ENCODE peak calls at places on chromosomes 16 and 17, in four cellular contexts. C is OCI-LY7, B is AG10803, J is lower lobe of right lung. O is an unnamed sample.

GRCh38 chr16:65200857-65201256 is 79.0 kb upstream of the CDH11 start:
- DNase-seq in C (no peak), J (no peak), B (peak), O (no peak)

GRCh38 chr17:2067048-2067452 is 12.1 kb downstream of the HIC1 start:
- DNase-seq in J (no peak), B (no peak), C (no peak), O (no peak)

GRCh38 chr17:43880420-43880991 is 26.8 kb downstream of the MPP2 start:
- DNase-seq in J (peak), B (peak), C (peak), O (no peak)

GRCh38 chr16:4426021-4426684 is 485 bp downstream of the DNAJA3 start:
- DNase-seq in B (no peak), J (no peak), C (peak), O (no peak)

GRCh38 chr17:2704031-2704889 is 7.3 kb downstream of the CLUH start:
- DNase-seq in J (peak), B (no peak), C (no peak), O (no peak)

GRCh38 chr16:67543582-67543981 is 15.0 kb downstream of the RIPOR1 start:
- DNase-seq in J (peak), B (no peak), C (no peak), O (no peak)

GRCh38 chr16:8646271-8646670 is 24.8 kb downstream of the METTL22 start:
- DNase-seq in B (no peak), J (no peak), C (no peak), O (no peak)

GRCh38 chr16:74448990-74449389 is 27.7 kb upstream of the CLEC18B start:
- DNase-seq in C (no peak), B (peak), J (no peak), O (peak)

GRCh38 chr16:85423186-85423550 is 190.0 kb upstream of the GSE1 start:
- DNase-seq in J (no peak), B (no peak), C (no peak), O (no peak)

GRCh38 chr17:68375566-68375965 is 81.7 kb downstream of the WIPI1 start:
- DNase-seq in B (no peak), J (no peak), C (no peak), O (no peak)

GRCh38 chr16:12258806-12259205 is 282.3 kb downstream of the SNX29 start:
- DNase-seq in J (no peak), C (no peak), B (no peak), O (no peak)

GRCh38 chr16:66408181-66409048 is 18.7 kb upstream of the BEAN1 start:
- DNase-seq in B (peak), C (peak), J (no peak), O (no peak)

GRCh38 chr16:85029413-85029794 is 1.8 kb downstream of the KIAA0513 start:
- DNase-seq in C (no peak), B (peak), J (no peak), O (no peak)

GRCh38 chr17:21300601-21301571 is 16.4 kb downstream of the MAP2K3 start:
- DNase-seq in C (no peak), B (no peak), J (peak), O (no peak)

GRCh38 chr17:34711646-34712045 is 132.3 kb downstream of the TMEM132E start:
- DNase-seq in C (no peak), B (no peak), J (no peak), O (no peak)

GRCh38 chr16:24054649-24055560 is 201.2 kb upstream of the CACNG3 start:
- DNase-seq in J (no peak), C (no peak), B (no peak), O (no peak)

GRCh38 chr17:76561799-76562268 is 22.0 kb downstream of the PRCD start:
- DNase-seq in C (no peak), J (no peak), B (peak), O (no peak)

GRCh38 chr16:66979011-66979717 is 9.2 kb upstream of the CES4A start:
- DNase-seq in J (peak), C (no peak), B (peak), O (no peak)

GRCh38 chr16:55478827-55479559 is at the start of gene MMP2:
- DNase-seq in B (peak), C (no peak), J (peak), O (no peak)

GRCh38 chr17:61757168-61757567 is 106.2 kb downstream of the BRIP1 start:
- DNase-seq in B (no peak), C (peak), J (no peak), O (no peak)

GRCh38 chr16:30767767-30768465 is 5.8 kb downstream of the RNF40 start:
- DNase-seq in B (no peak), J (peak), C (peak), O (no peak)

GRCh38 chr17:72726936-72727335 is 365.6 kb downstream of the SLC39A11 start:
- DNase-seq in J (no peak), B (no peak), C (peak), O (no peak)

GRCh38 chr16:12290165-12290564 is 313.6 kb downstream of the SNX29 start:
- DNase-seq in J (no peak), B (no peak), C (peak), O (no peak)

GRCh38 chr16:56941856-56942331 is 10.0 kb downstream of the HERPUD1 start:
- DNase-seq in B (no peak), J (no peak), C (no peak), O (no peak)

GRCh38 chr16:68519225-68519745 is 19.8 kb upstream of the ZFP90 start:
- DNase-seq in C (no peak), B (no peak), J (no peak), O (no peak)

GRCh38 chr16:19153876-19154275 is 14.2 kb upstream of the SYT17 start:
- DNase-seq in C (peak), J (no peak), B (no peak), O (no peak)

GRCh38 chr16:58378401-58378800 is 13.9 kb upstream of the GINS3 start:
- DNase-seq in J (no peak), B (no peak), C (no peak), O (no peak)

GRCh38 chr17:16492613-16493290 is 759 bp upstream of the LRRC75A start:
- DNase-seq in C (no peak), B (no peak), J (no peak), O (no peak)

GRCh38 chr17:50689956-50690886 is 17.5 kb downstream of the ANKRD40 start:
- DNase-seq in C (no peak), B (no peak), J (no peak), O (no peak)

GRCh38 chr16:55021595-55022475 is 91.2 kb downstream of the IRX5 start:
- DNase-seq in J (no peak), B (peak), C (no peak), O (peak)

GRCh38 chr16:49788505-49788904 is 67.4 kb downstream of the ZNF423 start:
- DNase-seq in J (no peak), B (no peak), C (no peak), O (no peak)

GRCh38 chr17:27466748-27467375 is 10.6 kb downstream of the KSR1 start:
- DNase-seq in C (no peak), B (no peak), J (peak), O (no peak)

DNA sequence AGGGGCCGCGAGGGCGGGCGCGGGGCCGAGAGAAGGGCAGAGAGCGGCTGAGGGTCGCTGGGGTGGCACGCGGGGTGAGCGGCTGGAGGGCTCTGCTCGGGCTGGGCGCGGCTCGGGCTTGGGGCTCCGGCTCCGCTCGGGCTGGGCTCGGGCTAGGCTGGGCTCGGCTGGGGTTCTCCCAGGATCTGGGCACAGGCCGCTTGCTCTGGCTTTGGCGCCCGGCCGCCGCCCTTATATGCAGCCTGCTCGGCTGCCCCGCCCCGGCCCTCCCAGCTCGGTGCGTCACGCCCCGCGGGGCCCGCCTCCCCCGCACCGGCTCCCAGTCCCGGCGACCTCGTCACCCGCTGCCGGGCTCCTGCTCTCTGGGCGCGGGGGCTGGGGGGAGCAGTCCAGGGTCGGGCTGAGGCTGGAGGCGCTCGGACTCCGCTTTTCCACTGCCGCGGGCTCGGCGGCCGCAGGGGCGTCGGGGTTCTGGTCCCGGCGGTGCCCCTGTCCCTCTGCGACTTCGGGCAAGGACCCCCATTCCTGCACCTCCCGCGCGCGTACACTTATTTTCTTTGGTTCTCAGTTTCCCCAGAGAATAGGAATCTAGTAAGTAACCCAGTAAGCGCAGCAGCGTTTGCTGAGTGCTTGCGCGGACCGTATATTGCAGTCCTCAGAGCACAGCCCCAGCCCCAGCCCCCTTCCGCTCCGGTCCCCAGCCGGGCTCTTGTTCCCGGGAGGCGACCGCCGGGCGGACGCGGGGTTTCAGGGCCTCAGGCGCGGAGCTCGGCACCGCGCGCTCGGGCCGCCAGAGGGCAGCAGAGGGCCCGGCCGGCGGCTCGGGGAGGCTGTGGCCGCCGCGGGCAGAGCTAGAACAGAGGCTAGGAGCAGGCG is at the start of gene RASD1:
- DNase-seq in B (peak), J (peak), C (peak), O (peak)
- TF ChIP-seq CTCF in B (peak), J (peak), C (peak), O (peak)

GRCh38 chr17:74431568-74432483 is at the start of gene GPRC5C:
- DNase-seq in C (no peak), J (peak), B (no peak), O (no peak)

GRCh38 chr17:74430706-74431567 is 951 bp upstream of the GPRC5C start:
- DNase-seq in C (no peak), J (peak), B (peak), O (no peak)

GRCh38 chr17:74432484-74433391 is 850 bp downstream of the GPRC5C start:
- DNase-seq in B (no peak), J (no peak), C (no peak), O (no peak)

GRCh38 chr17:74429604-74430384 is 2.1 kb upstream of the GPRC5C start:
- DNase-seq in B (no peak), C (no peak), J (peak), O (no peak)

DNA sequence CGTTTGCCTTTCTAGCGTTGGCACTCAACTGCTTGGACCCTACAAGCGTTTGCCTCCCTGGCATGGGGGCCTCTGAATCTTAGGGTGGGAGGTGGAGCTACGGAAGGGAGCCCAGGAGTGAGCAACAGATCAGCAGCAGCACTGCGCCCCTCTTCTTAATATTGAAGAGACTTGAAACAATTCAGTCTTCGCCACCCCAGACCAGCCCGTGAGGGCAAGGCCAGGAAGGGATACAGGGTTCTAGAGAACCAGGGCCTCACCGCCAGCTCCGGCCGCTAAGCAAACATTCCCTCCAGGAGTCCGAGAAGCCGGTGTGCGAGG is 1.5 kb upstream of the GPRC5C start:
- DNase-seq in C (no peak), J (no peak), B (no peak), O (no peak)
- H3K4me3 ChIP-seq in C (no peak), J (peak), B (peak), O (peak)

GRCh38 chr17:79159926-79160325 is 85.3 kb downstream of the ENGASE start:
- DNase-seq in B (no peak), C (no peak), J (no peak), O (no peak)

GRCh38 chr17:79163071-79163470 is 88.4 kb downstream of the ENGASE start:
- DNase-seq in B (no peak), C (no peak), J (no peak), O (no peak)

GRCh38 chr17:79162012-79162577 is 87.5 kb downstream of the ENGASE start:
- DNase-seq in C (no peak), J (no peak), B (no peak), O (no peak)

GRCh38 chr17:79159471-79159870 is 84.8 kb downstream of the ENGASE start:
- DNase-seq in C (no peak), J (no peak), B (no peak), O (no peak)

GRCh38 chr17:79160980-79161621 is 86.5 kb downstream of the ENGASE start:
- DNase-seq in C (peak), J (no peak), B (no peak), O (no peak)
- TF ChIP-seq CTCF in C (no peak), J (no peak), B (no peak), O (no peak)

GRCh38 chr17:74211141-74211928 is 2.0 kb upstream of the TTYH2 start:
- DNase-seq in C (no peak), J (no peak), B (no peak), O (no peak)

GRCh38 chr17:74211929-74212261 is 1.5 kb upstream of the TTYH2 start:
- DNase-seq in B (no peak), J (no peak), C (no peak), O (no peak)

GRCh38 chr17:74213897-74214386 is 571 bp downstream of the TTYH2 start:
- DNase-seq in C (peak), J (no peak), B (no peak), O (no peak)

GRCh38 chr17:74212913-74213791 is at the start of gene TTYH2:
- DNase-seq in J (peak), C (peak), B (peak), O (no peak)

DNA sequence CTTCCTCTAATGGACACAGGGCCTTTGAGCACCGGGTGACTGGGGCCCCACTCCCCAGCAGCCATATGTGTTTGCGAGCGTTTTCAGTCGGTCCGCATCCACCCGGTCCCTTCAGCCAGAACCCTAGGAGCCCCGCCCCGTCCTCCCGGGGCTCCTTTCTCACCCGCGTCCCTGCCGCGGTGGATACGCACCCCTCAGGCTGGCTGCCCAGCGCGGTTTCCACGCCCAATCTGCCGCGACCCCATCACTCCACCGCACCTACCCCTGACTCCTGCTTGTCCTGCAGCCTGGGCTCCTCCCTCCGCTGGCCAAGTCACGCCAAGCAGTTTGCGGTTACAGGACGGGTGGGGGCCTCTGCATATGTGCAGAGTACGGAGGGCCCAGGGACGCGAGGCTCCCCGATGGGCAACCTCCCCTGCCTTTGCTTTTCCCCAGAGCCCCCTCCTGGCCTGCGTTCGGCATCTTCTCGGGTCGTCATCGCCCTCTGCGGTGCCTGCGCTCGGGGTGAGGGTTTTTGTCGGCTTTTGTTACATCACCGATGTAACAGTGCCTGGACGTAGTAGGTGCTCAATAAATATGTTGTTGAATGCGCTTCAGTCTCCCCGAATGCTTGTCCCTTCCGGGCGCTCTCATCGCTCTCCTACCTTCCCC is 984 bp upstream of the TTYH2 start:
- DNase-seq in C (no peak), B (peak), J (peak), O (no peak)
- H3K4me3 ChIP-seq in C (no peak), B (peak), J (peak), O (peak)

GRCh38 chr16:2324296-2324859 is 16.1 kb downstream of the ABCA3 start:
- DNase-seq in B (no peak), J (peak), C (no peak), O (no peak)

GRCh38 chr16:2325181-2325580 is 15.3 kb downstream of the ABCA3 start:
- DNase-seq in J (no peak), C (no peak), B (no peak), O (no peak)

GRCh38 chr16:2326191-2326590 is 14.3 kb downstream of the ABCA3 start:
- DNase-seq in B (no peak), J (no peak), C (no peak), O (no peak)

GRCh38 chr16:2325791-2326190 is 14.7 kb downstream of the ABCA3 start:
- DNase-seq in C (no peak), B (no peak), J (no peak), O (no peak)

GRCh38 chr16:2323701-2324100 is 16.8 kb downstream of the ABCA3 start:
- DNase-seq in J (no peak), B (no peak), C (no peak), O (no peak)
- TF ChIP-seq CTCF in J (no peak), B (no peak), C (no peak), O (no peak)

GRCh38 chr16:1524366-1524765 is 9.1 kb upstream of the TMEM204 start:
- DNase-seq in B (no peak), C (no peak), J (no peak), O (no peak)
- H3K4me3 ChIP-seq in B (no peak), C (no peak), J (no peak), O (no peak)

GRCh38 chr16:51140112-51140511 is 11.0 kb downstream of the SALL1 start:
- DNase-seq in J (no peak), B (no peak), C (no peak), O (no peak)
- TF ChIP-seq CTCF in J (no peak), B (no peak), C (no peak), O (no peak)

DNA sequence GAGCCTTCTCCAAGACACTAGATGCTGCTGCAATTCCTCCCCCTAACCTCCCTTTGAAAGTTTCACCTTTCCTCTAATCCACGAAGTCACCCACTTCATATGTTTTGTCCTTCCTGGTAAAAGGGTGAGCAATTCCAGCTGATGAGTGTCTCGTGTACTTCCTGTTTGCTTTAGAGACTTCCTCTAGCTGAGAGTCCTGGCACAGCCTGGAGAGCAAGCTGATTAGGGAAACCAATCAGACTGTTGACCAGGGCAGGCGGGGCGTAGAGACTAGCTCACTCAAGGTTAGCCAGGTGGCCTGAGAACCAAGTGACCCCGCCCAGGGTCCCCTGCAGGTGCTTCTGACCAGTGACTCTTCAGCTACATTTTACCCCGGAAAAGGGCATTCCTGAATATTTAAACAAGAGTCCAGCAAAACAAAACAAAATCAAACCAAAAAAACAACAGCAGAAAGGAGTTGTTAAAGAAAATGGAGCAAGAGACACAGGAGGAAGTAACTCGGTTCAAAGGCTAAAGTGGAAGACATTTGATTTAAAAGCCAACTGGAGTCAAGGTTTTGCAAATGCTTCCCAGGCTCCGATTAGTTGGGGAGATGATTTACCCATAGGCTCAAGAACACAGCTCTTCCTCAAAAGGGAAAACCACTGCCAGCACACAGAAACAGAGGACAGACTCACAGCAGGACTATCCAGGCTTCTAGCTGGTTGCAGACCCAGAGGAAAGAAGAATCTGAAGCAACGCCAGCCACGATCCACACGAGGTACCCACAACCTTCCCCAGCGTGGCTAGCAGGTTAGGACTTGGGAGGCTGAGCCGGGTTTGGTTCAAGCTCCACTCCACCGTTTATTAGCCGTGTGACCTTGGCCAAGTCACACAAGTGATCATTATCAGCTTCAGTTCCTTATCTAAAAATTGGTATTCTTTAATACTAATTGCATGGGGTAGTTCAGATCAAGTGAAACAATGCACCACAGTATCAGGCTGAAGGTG is 13.4 kb downstream of the HSPB9 start:
- DNase-seq in B (peak), J (peak), C (peak), O (no peak)
- H3K4me3 ChIP-seq in B (no peak), J (peak), C (peak), O (no peak)

GRCh38 chr17:58200024-58200633 is 7.6 kb downstream of the EPX start:
- DNase-seq in J (peak), B (peak), C (peak), O (no peak)
- TF ChIP-seq CTCF in J (peak), B (peak), C (peak), O (peak)

GRCh38 chr17:3965123-3965800 is 1.0 kb upstream of the ATP2A3 start:
- DNase-seq in C (peak), J (peak), B (no peak), O (no peak)
- H3K4me3 ChIP-seq in C (peak), J (peak), B (peak), O (peak)